ENCODE peak calls at places on chromosomes 6 and 20, in six cellular contexts. One of them, this sample, is unnamed.

GRCh38 chr6:53327017-53327395 is 21.7 kb downstream of the ELOVL5 start:
- DNase-seq in tibial nerve: no peak
- DNase-seq in SJSA1: no peak
- DNase-seq in GM04504: no peak
- DNase-seq in CD8-positive, alpha-beta T cell: no peak
- DNase-seq in fibroblast of pulmonary artery: no peak
- DNase-seq in this sample: no peak

GRCh38 chr6:68958327-68958726 is 323.2 kb downstream of the ADGRB3 start:
- DNase-seq in tibial nerve: no peak
- DNase-seq in SJSA1: no peak
- DNase-seq in GM04504: no peak
- DNase-seq in fibroblast of pulmonary artery: peak; percentile 7
- DNase-seq in CD8-positive, alpha-beta T cell: no peak
- DNase-seq in this sample: no peak

GRCh38 chr6:146087386-146087785 is 58.5 kb downstream of the GRM1 start:
- DNase-seq in SJSA1: no peak
- DNase-seq in CD8-positive, alpha-beta T cell: no peak
- DNase-seq in fibroblast of pulmonary artery: no peak
- DNase-seq in GM04504: no peak
- DNase-seq in tibial nerve: no peak
- DNase-seq in this sample: no peak

GRCh38 chr6:70375882-70376281 is 37.4 kb upstream of the FAM135A start:
- DNase-seq in tibial nerve: no peak
- DNase-seq in CD8-positive, alpha-beta T cell: no peak
- DNase-seq in fibroblast of pulmonary artery: no peak
- DNase-seq in GM04504: no peak
- DNase-seq in SJSA1: no peak
- DNase-seq in this sample: no peak

GRCh38 chr20:37131486-37131885 is 35.7 kb upstream of the RBL1 start:
- DNase-seq in CD8-positive, alpha-beta T cell: no peak
- DNase-seq in GM04504: no peak
- DNase-seq in tibial nerve: no peak
- DNase-seq in fibroblast of pulmonary artery: no peak
- DNase-seq in SJSA1: no peak
- DNase-seq in this sample: no peak

GRCh38 chr6:70370496-70370895 is 42.8 kb upstream of the FAM135A start:
- DNase-seq in SJSA1: no peak
- DNase-seq in tibial nerve: no peak
- DNase-seq in GM04504: no peak
- DNase-seq in CD8-positive, alpha-beta T cell: no peak
- DNase-seq in fibroblast of pulmonary artery: no peak
- DNase-seq in this sample: no peak

GRCh38 chr20:19943021-19943659 is 74.0 kb upstream of the NAA20 start:
- DNase-seq in CD8-positive, alpha-beta T cell: no peak
- DNase-seq in fibroblast of pulmonary artery: no peak
- DNase-seq in SJSA1: no peak
- DNase-seq in GM04504: no peak
- DNase-seq in tibial nerve: no peak
- DNase-seq in this sample: no peak

GRCh38 chr6:42316981-42317380 is 99.3 kb upstream of the MRPS10 start:
- DNase-seq in fibroblast of pulmonary artery: no peak
- DNase-seq in GM04504: no peak
- DNase-seq in tibial nerve: no peak
- DNase-seq in CD8-positive, alpha-beta T cell: no peak
- DNase-seq in SJSA1: no peak
- DNase-seq in this sample: no peak

GRCh38 chr6:17032595-17033591 is 69.0 kb upstream of the STMND1 start:
- DNase-seq in CD8-positive, alpha-beta T cell: no peak
- DNase-seq in tibial nerve: peak; percentile 65
- DNase-seq in SJSA1: peak; percentile 80
- DNase-seq in fibroblast of pulmonary artery: peak; percentile 97
- DNase-seq in GM04504: peak; percentile 92
- DNase-seq in this sample: no peak

GRCh38 chr6:583116-583515 is 73.8 kb downstream of the HUS1B start:
- DNase-seq in fibroblast of pulmonary artery: no peak
- DNase-seq in GM04504: no peak
- DNase-seq in tibial nerve: no peak
- DNase-seq in CD8-positive, alpha-beta T cell: no peak
- DNase-seq in SJSA1: peak; percentile 20
- DNase-seq in this sample: no peak

GRCh38 chr6:40815731-40816130 is 223.3 kb downstream of the UNC5CL start:
- DNase-seq in GM04504: no peak
- DNase-seq in tibial nerve: no peak
- DNase-seq in fibroblast of pulmonary artery: no peak
- DNase-seq in CD8-positive, alpha-beta T cell: no peak
- DNase-seq in SJSA1: no peak
- DNase-seq in this sample: no peak

GRCh38 chr20:63360850-63361497 is at the start of gene CHRNA4:
- DNase-seq in CD8-positive, alpha-beta T cell: no peak
- DNase-seq in GM04504: no peak
- DNase-seq in tibial nerve: no peak
- DNase-seq in fibroblast of pulmonary artery: no peak
- DNase-seq in SJSA1: no peak
- DNase-seq in this sample: no peak

GRCh38 chr6:82862543-82862942 is 203.1 kb downstream of the UBE3D start:
- DNase-seq in SJSA1: peak; percentile 65
- DNase-seq in tibial nerve: no peak
- DNase-seq in GM04504: peak; percentile 48
- DNase-seq in fibroblast of pulmonary artery: peak; percentile 44
- DNase-seq in CD8-positive, alpha-beta T cell: no peak
- DNase-seq in this sample: no peak

GRCh38 chr6:48074368-48074767 is 36.6 kb downstream of the PTCHD4 start:
- DNase-seq in tibial nerve: no peak
- DNase-seq in GM04504: no peak
- DNase-seq in SJSA1: no peak
- DNase-seq in fibroblast of pulmonary artery: peak; percentile 29
- DNase-seq in CD8-positive, alpha-beta T cell: no peak
- DNase-seq in this sample: no peak

GRCh38 chr20:61502433-61502832 is 250.4 kb downstream of the CDH4 start:
- DNase-seq in tibial nerve: no peak
- DNase-seq in GM04504: no peak
- DNase-seq in fibroblast of pulmonary artery: no peak
- DNase-seq in SJSA1: no peak
- DNase-seq in CD8-positive, alpha-beta T cell: no peak
- DNase-seq in this sample: no peak

GRCh38 chr20:4592316-4593148 is 129.2 kb upstream of the PRND start:
- DNase-seq in tibial nerve: no peak
- DNase-seq in GM04504: no peak
- DNase-seq in SJSA1: peak; percentile 73
- DNase-seq in fibroblast of pulmonary artery: peak; percentile 28
- DNase-seq in CD8-positive, alpha-beta T cell: peak; percentile 28
- DNase-seq in this sample: peak; percentile 51

GRCh38 chr20:43983359-43983758 is 68.7 kb downstream of the TOX2 start:
- DNase-seq in tibial nerve: no peak
- DNase-seq in CD8-positive, alpha-beta T cell: peak; percentile 35
- DNase-seq in SJSA1: no peak
- DNase-seq in GM04504: no peak
- DNase-seq in fibroblast of pulmonary artery: no peak
- DNase-seq in this sample: no peak

GRCh38 chr6:139650941-139651340 is 276.5 kb upstream of the CITED2 start:
- DNase-seq in tibial nerve: no peak
- DNase-seq in fibroblast of pulmonary artery: no peak
- DNase-seq in SJSA1: no peak
- DNase-seq in CD8-positive, alpha-beta T cell: no peak
- DNase-seq in GM04504: no peak
- DNase-seq in this sample: no peak

GRCh38 chr6:140774080-140774505 is 1358.6 kb upstream of the GJE1 start:
- DNase-seq in GM04504: peak; percentile 33
- DNase-seq in CD8-positive, alpha-beta T cell: no peak
- DNase-seq in tibial nerve: no peak
- DNase-seq in SJSA1: peak; percentile 51
- DNase-seq in fibroblast of pulmonary artery: peak; percentile 76
- DNase-seq in this sample: no peak

GRCh38 chr6:37860226-37860839 is 40.8 kb downstream of the ZFAND3 start:
- DNase-seq in tibial nerve: no peak
- DNase-seq in fibroblast of pulmonary artery: peak; percentile 67
- DNase-seq in GM04504: no peak
- DNase-seq in CD8-positive, alpha-beta T cell: no peak
- DNase-seq in SJSA1: peak; percentile 19
- DNase-seq in this sample: peak; percentile 12

GRCh38 chr6:43221046-43221773 is 8.1 kb downstream of the DNPH1 start:
- DNase-seq in SJSA1: no peak
- DNase-seq in CD8-positive, alpha-beta T cell: no peak
- DNase-seq in tibial nerve: no peak
- DNase-seq in GM04504: no peak
- DNase-seq in fibroblast of pulmonary artery: no peak
- DNase-seq in this sample: no peak

GRCh38 chr20:63635431-63636141 is 8.7 kb upstream of the GMEB2 start:
- DNase-seq in fibroblast of pulmonary artery: no peak
- DNase-seq in CD8-positive, alpha-beta T cell: peak; percentile 90
- DNase-seq in SJSA1: no peak
- DNase-seq in tibial nerve: no peak
- DNase-seq in GM04504: no peak
- DNase-seq in this sample: peak; percentile 88

GRCh38 chr20:4230185-4230584 is 214.8 kb upstream of the RNF24 start:
- DNase-seq in fibroblast of pulmonary artery: no peak
- DNase-seq in tibial nerve: no peak
- DNase-seq in CD8-positive, alpha-beta T cell: no peak
- DNase-seq in GM04504: no peak
- DNase-seq in SJSA1: no peak
- DNase-seq in this sample: no peak

GRCh38 chr6:53544500-53545308 is at the start of gene GCLC:
- DNase-seq in GM04504: peak; percentile 85
- DNase-seq in fibroblast of pulmonary artery: peak; percentile 95
- DNase-seq in SJSA1: peak; percentile 97
- DNase-seq in tibial nerve: peak; percentile 90
- DNase-seq in CD8-positive, alpha-beta T cell: peak; percentile 84
- DNase-seq in this sample: peak; percentile 84

GRCh38 chr20:10982692-10983091 is 308.9 kb upstream of the JAG1 start:
- DNase-seq in tibial nerve: peak; percentile 27
- DNase-seq in fibroblast of pulmonary artery: peak; percentile 94
- DNase-seq in GM04504: peak; percentile 81
- DNase-seq in SJSA1: peak; percentile 80
- DNase-seq in CD8-positive, alpha-beta T cell: no peak
- DNase-seq in this sample: no peak

GRCh38 chr20:32537657-32538525 is 47.2 kb downstream of the NOL4L start:
- DNase-seq in GM04504: no peak
- DNase-seq in fibroblast of pulmonary artery: no peak
- DNase-seq in SJSA1: no peak
- DNase-seq in CD8-positive, alpha-beta T cell: peak; percentile 34
- DNase-seq in tibial nerve: no peak
- DNase-seq in this sample: no peak

GRCh38 chr20:6693178-6693807 is 74.2 kb upstream of the BMP2 start:
- DNase-seq in GM04504: no peak
- DNase-seq in tibial nerve: no peak
- DNase-seq in fibroblast of pulmonary artery: no peak
- DNase-seq in CD8-positive, alpha-beta T cell: no peak
- DNase-seq in SJSA1: no peak
- DNase-seq in this sample: no peak

GRCh38 chr20:31595654-31596411 is 9.3 kb upstream of the ID1 start:
- DNase-seq in SJSA1: peak; percentile 98
- DNase-seq in tibial nerve: peak; percentile 80
- DNase-seq in CD8-positive, alpha-beta T cell: no peak
- DNase-seq in fibroblast of pulmonary artery: peak; percentile 97
- DNase-seq in GM04504: peak; percentile 97
- DNase-seq in this sample: no peak

GRCh38 chr20:16407251-16408067 is 165.8 kb downstream of the KIF16B start:
- DNase-seq in GM04504: no peak
- DNase-seq in tibial nerve: no peak
- DNase-seq in SJSA1: no peak
- DNase-seq in fibroblast of pulmonary artery: peak; percentile 11
- DNase-seq in CD8-positive, alpha-beta T cell: no peak
- DNase-seq in this sample: no peak

GRCh38 chr6:142899101-142899760 is 45.7 kb downstream of the HIVEP2 start:
- DNase-seq in fibroblast of pulmonary artery: no peak
- DNase-seq in SJSA1: no peak
- DNase-seq in tibial nerve: no peak
- DNase-seq in GM04504: no peak
- DNase-seq in CD8-positive, alpha-beta T cell: no peak
- DNase-seq in this sample: no peak

GRCh38 chr6:36834576-36835293 is 4.5 kb downstream of the CPNE5 start:
- DNase-seq in SJSA1: no peak
- DNase-seq in tibial nerve: no peak
- DNase-seq in CD8-positive, alpha-beta T cell: no peak
- DNase-seq in fibroblast of pulmonary artery: no peak
- DNase-seq in GM04504: no peak
- DNase-seq in this sample: no peak